ENCODE peak calls at places on chromosomes 5 and 9, in four cellular contexts. F is mammary epithelial cell, H is GM12878, V is trophoblast cell. N is an unnamed sample.

GRCh38 chr9:90842984-90843383 is 41.4 kb downstream of the SYK start:
- DNase-seq in V (no peak), F (no peak), H (no peak), N (no peak)

GRCh38 chr5:74206571-74207550 is 433.7 kb downstream of the ENC1 start:
- DNase-seq in H (no peak), V (no peak), F (peak; percentile 83), N (peak; percentile 84)

GRCh38 chr5:58201922-58202648 is 257.8 kb downstream of the PLK2 start:
- DNase-seq in F (peak; percentile 64), H (no peak), V (no peak), N (peak; percentile 76)

GRCh38 chr5:53879708-53880356 is 319.4 kb downstream of the NDUFS4 start:
- DNase-seq in F (no peak), V (no peak), H (no peak), N (no peak)

GRCh38 chr9:99001892-99002291 is 58.2 kb downstream of the COL15A1 start:
- DNase-seq in H (no peak), F (no peak), V (no peak), N (no peak)

GRCh38 chr9:5205071-5205470 is 19.6 kb upstream of the INSL6 start:
- DNase-seq in V (no peak), F (peak; percentile 39), H (no peak), N (no peak)

GRCh38 chr9:107929439-107929838 is 439.9 kb upstream of the KLF4 start:
- DNase-seq in H (no peak), F (peak; percentile 53), V (peak; percentile 21), N (no peak)

GRCh38 chr5:104913840-104914239 is 1351.3 kb upstream of the NUDT12 start:
- DNase-seq in V (peak; percentile 73), F (no peak), H (no peak), N (no peak)

GRCh38 chr9:35798658-35799366 is 7.4 kb downstream of the NPR2 start:
- DNase-seq in H (no peak), V (peak; percentile 48), F (peak; percentile 95), N (peak; percentile 53)

GRCh38 chr5:133895979-133896378 is 72.4 kb downstream of the C5orf15 start:
- DNase-seq in V (no peak), F (peak; percentile 61), H (no peak), N (no peak)

GRCh38 chr5:55544341-55544740 is 9.6 kb upstream of the PLPP1 start:
- DNase-seq in H (no peak), F (peak; percentile 14), V (no peak), N (peak; percentile 4)

GRCh38 chr9:78866228-78867132 is 569.6 kb downstream of the PSAT1 start:
- DNase-seq in F (peak; percentile 72), V (peak; percentile 86), H (no peak), N (peak; percentile 97)

GRCh38 chr5:147369742-147370374 is 135.0 kb downstream of the STK32A start:
- DNase-seq in F (no peak), H (no peak), V (no peak), N (peak; percentile 38)

GRCh38 chr5:42621242-42621641 is 135.4 kb upstream of the CCDC152 start:
- DNase-seq in H (no peak), V (no peak), F (no peak), N (no peak)

GRCh38 chr5:168947212-168947868 is 353.6 kb downstream of the SLIT3 start:
- DNase-seq in H (no peak), V (peak; percentile 69), F (peak; percentile 24), N (no peak)

GRCh38 chr9:133370680-133371079 is 5.2 kb downstream of the SURF4 start:
- DNase-seq in F (no peak), V (no peak), H (no peak), N (no peak)

GRCh38 chr9:99385814-99386279 is 163.8 kb downstream of the SEC61B start:
- DNase-seq in H (no peak), F (no peak), V (peak; percentile 18), N (peak; percentile 34)

GRCh38 chr9:131627846-131628820 is 82.8 kb downstream of the PRRT1B start:
- DNase-seq in F (no peak), H (no peak), V (peak; percentile 89), N (peak; percentile 95)

GRCh38 chr9:106092083-106092482 is 397.7 kb downstream of the TMEM38B start:
- DNase-seq in H (no peak), V (no peak), F (no peak), N (no peak)

GRCh38 chr5:88058625-88059024 is 210.0 kb downstream of the TMEM161B start:
- DNase-seq in H (no peak), F (peak; percentile 85), V (no peak), N (no peak)

GRCh38 chr5:143124593-143124992 is 278.9 kb downstream of the NR3C1 start:
- DNase-seq in V (no peak), H (peak; percentile 77), F (no peak), N (no peak)

DNA sequence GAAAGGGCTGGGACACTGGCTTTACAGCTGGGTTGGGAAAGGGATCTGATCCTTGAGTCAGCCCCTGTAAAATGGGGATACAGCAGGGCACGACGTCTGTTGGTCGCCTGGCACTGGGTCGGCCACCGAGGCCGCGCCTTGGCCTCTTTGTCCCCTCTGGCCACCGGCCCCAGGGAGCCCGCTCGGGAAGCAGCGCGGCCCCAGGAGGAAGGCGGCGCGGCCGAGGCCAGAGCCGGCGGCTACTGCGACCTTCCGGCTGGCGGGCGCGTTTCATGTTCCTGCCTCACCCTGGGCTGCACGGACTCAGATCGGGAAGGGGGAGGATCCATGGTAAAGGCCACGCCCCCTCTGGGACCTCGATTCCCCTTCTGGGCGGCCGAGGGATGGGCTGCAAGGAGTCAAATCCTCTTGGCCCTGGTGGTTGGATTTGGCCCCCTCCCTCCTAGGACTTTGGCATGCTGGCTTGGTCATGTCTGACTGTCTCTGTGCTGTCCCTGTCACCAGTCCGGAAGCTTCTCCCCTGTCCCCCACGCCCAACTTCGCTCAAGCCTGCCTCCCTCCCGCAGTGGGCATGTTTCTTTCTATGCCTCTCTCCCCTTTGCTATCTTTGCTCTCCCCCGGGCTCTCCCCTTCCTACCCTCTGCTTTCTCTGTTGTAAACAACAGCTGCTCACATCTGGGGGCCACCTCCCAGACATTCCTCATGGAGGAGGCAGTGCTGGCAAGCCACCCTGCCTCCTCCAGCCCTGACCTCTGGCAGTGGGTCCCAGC is 25.8 kb downstream of the FPGS start:
- DNase-seq in V (peak; percentile 51), F (no peak), H (no peak), N (no peak)
- H2AFZ ChIP-seq in V (peak overlapping the region; percentile 24), F (no peak overlapping the region), H (no peak overlapping the region), N (peak overlapping the region; percentile 59)

DNA sequence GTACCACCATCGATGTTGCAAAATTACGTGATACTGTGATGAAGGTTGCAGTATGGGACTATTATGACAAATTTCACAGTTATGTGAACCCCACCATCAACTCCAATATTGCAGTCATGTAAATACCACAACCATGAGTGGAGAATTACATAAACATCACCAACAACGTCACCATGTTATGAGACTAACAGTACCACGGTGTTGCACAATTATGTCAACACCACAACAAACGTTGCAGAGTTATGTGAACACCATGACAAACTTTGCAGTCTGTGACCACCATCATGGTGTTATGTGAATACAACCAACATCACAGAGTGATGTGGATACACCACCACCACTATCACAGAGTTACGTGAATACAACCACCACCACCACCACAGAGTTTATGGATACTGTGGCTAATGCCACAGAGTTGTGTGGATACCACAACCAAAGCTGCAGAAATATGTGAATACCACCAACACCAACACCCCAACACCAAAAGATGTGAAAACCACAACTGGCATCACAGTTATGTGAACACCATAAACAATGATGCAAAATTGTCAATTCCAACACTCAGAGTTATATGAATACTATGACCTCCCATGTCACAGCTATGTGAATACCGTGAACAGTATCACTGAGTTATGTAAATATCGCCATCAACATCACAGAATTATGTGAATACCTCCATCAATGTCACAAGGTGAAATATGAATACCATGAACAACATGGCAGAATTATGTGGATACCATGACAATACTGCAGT is 62.4 kb downstream of the SHC3 start:
- DNase-seq in H (no peak), V (peak; percentile 97), F (peak; percentile 28), N (peak; percentile 83)
- H3K9ac ChIP-seq in H (no peak overlapping the region), V (no peak overlapping the region), F (no peak overlapping the region), N (no peak overlapping the region)

GRCh38 chr5:124744170-124744911 is 2.1 kb downstream of the ZNF608 start:
- DNase-seq in F (peak; percentile 52), V (no peak), H (no peak), N (no peak)
- H2AFZ ChIP-seq in F (peak overlapping the region; percentile 84), V (no peak overlapping the region), H (peak overlapping the region; percentile 33), N (peak overlapping the region; percentile 61)

GRCh38 chr9:72151099-72151498 is 1.9 kb downstream of the GDA start:
- DNase-seq in V (peak; percentile 82), F (no peak), H (no peak), N (no peak)

GRCh38 chr9:72149231-72149975 is at the start of gene GDA:
- DNase-seq in F (peak; percentile 30), V (peak; percentile 76), H (no peak), N (no peak)

GRCh38 chr9:72150172-72150571 is 932 bp downstream of the GDA start:
- DNase-seq in F (no peak), H (no peak), V (peak; percentile 13), N (no peak)

GRCh38 chr9:72147676-72148075 is 1.6 kb upstream of the GDA start:
- DNase-seq in H (no peak), F (no peak), V (no peak), N (no peak)

GRCh38 chr9:72150653-72151052 is 1.4 kb downstream of the GDA start:
- DNase-seq in H (no peak), V (peak; percentile 52), F (no peak), N (no peak)
- H3K9ac ChIP-seq in H (no peak overlapping the region), V (no peak overlapping the region), F (no peak overlapping the region), N (no peak overlapping the region)

DNA sequence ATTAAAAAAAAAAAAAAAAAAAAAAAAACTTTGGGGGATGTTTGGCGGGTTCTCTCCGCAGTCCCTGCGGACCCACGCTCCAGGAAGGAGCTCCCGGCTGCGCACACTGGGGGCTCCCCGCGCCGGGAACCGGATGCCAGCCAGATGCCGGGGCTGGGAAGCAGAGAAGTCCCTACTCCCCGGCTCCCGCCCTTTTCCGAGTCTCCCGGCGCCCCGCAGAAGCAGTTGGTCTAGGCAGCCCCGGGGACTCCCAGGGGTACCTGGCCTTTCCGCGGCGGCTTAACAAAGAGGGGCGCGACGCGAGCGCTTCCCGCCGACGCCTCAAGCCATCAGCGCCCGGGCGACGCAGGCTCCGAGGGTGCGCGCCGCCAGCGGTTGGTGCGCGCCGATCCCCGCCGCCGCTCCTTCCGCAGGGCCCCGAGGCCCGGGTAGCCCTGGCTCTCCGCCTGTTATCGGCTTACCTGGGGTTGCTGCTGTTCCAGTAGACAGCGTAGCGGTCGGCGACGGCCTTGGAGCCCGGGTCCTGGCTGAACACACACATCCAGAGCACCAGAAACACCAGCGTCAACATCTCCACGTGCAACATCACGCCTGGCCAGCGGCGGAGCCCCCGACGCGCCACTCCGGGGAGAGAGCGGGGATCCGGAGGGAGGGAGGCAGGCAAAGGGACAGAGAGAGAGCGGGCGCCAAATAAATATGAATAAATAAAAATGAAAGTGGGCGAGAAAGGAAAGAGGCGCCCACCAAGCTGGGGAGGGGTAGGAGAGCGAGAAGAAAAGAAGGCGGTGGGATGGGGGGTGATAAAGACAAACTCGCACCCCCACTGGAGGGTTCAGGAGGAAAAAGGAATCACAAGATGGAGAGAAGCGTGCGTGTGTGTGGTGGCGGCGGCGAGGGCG is 460 bp downstream of the EFNA5 start:
- DNase-seq in F (peak; percentile 56), H (no peak), V (peak; percentile 49), N (peak; percentile 26)
- H2AFZ ChIP-seq in F (peak overlapping the region; percentile 57), H (peak overlapping the region; percentile 64), V (no peak overlapping the region), N (peak overlapping the region; percentile 94)

N was measured in astrocyte.